ENCODE peak calls at places on chromosomes 13 and 19, in eight cellular contexts. M is tibial nerve, F is ovary, E is HepG2, P is A549, X is stomach, U is suprapubic skin, V is transverse colon. J is an unnamed sample.

GRCh38 chr19:53183146-53183545 is 10.0 kb downstream of the ZNF665 start:
- DNase-seq in M (no peak), F (no peak), E (no peak), P (no peak), X (no peak), U (no peak), V (no peak), J (no peak)

GRCh38 chr13:23069571-23069970 is 111.2 kb upstream of the SGCG start:
- DNase-seq in M (no peak), F (no peak), E (no peak), P (no peak), X (no peak), U (no peak), V (no peak), J (no peak)

GRCh38 chr13:111975539-111976473 is 91.1 kb upstream of the SOX1 start:
- DNase-seq in M (no peak), F (no peak), E (no peak), P (no peak), X (no peak), U (no peak), V (no peak), J (no peak)

GRCh38 chr13:33275916-33276315 is 9.6 kb downstream of the STARD13 start:
- DNase-seq in M (no peak), F (no peak), E (no peak), P (no peak), X (no peak), U (no peak), V (no peak), J (no peak)

GRCh38 chr13:44853641-44854040 is 135.6 kb downstream of the NUFIP1 start:
- DNase-seq in M (no peak), F (no peak), E (peak), P (peak), X (peak), U (no peak), V (peak), J (no peak)

GRCh38 chr19:42424345-42424707 is 2.9 kb downstream of the LIPE start:
- DNase-seq in M (no peak), F (no peak), E (no peak), P (no peak), X (no peak), U (no peak), V (no peak), J (no peak)

GRCh38 chr13:33479066-33479465 is 193.5 kb upstream of the STARD13 start:
- DNase-seq in M (no peak), F (no peak), E (no peak), P (no peak), X (no peak), U (no peak), V (no peak), J (no peak)

GRCh38 chr13:49220035-49220855 is at the start of gene MLNR:
- DNase-seq in M (no peak), F (peak), E (peak), P (peak), X (no peak), U (no peak), V (no peak), J (peak)

GRCh38 chr19:12789904-12790619 is 1.2 kb upstream of the JUNB start:
- DNase-seq in M (peak), F (peak), E (peak), P (peak), X (peak), U (peak), V (peak), J (peak)

GRCh38 chr19:39778763-39779162 is at the start of gene LEUTX:
- DNase-seq in M (no peak), F (no peak), E (no peak), P (no peak), X (no peak), U (no peak), V (no peak), J (no peak)

GRCh38 chr19:6357174-6357573 is 4.2 kb upstream of the CLPP start:
- DNase-seq in M (no peak), F (no peak), E (no peak), P (no peak), X (no peak), U (no peak), V (no peak), J (no peak)

GRCh38 chr13:63408227-63409202 is 1992.9 kb upstream of the PCDH20 start:
- DNase-seq in M (no peak), F (no peak), E (no peak), P (no peak), X (no peak), U (no peak), V (no peak), J (no peak)

GRCh38 chr13:44407891-44408290 is 34.3 kb downstream of the SERP2 start:
- DNase-seq in M (no peak), F (no peak), E (no peak), P (peak), X (no peak), U (no peak), V (no peak), J (no peak)

GRCh38 chr13:28503182-28503980 is 8.5 kb upstream of the FLT1 start:
- DNase-seq in M (no peak), F (no peak), E (no peak), P (no peak), X (no peak), U (no peak), V (no peak), J (no peak)

GRCh38 chr13:28501547-28501946 is 6.6 kb upstream of the FLT1 start:
- DNase-seq in M (no peak), F (no peak), E (no peak), P (no peak), X (no peak), U (no peak), V (no peak), J (peak)

GRCh38 chr13:28510066-28510465 is 15.1 kb upstream of the FLT1 start:
- DNase-seq in M (no peak), F (no peak), E (no peak), P (no peak), X (no peak), U (no peak), V (no peak), J (no peak)

GRCh38 chr13:28505543-28506135 is 10.7 kb upstream of the FLT1 start:
- DNase-seq in M (no peak), F (no peak), E (no peak), P (no peak), X (no peak), U (no peak), V (no peak), J (no peak)
- TF ChIP-seq EP300 in M (no peak), F (no peak), E (no peak), P (no peak), X (no peak), U (no peak), V (no peak), J (no peak)

GRCh38 chr19:50330365-50331078 is 1.3 kb upstream of the KCNC3 start:
- DNase-seq in M (peak), F (peak), E (peak), P (peak), X (peak), U (no peak), V (peak), J (peak)
- TF ChIP-seq POLR2A in M (no peak), F (no peak), E (no peak), P (peak), X (no peak), U (no peak), V (no peak), J (no peak)

GRCh38 chr19:45497791-45498190 is 452 bp upstream of the PPM1N start:
- DNase-seq in M (no peak), F (no peak), E (no peak), P (no peak), X (no peak), U (no peak), V (no peak), J (no peak)
- H3K4me3 ChIP-seq in M (no peak), F (no peak), E (peak), P (no peak), X (no peak), U (no peak), V (no peak), J (no peak)

DNA sequence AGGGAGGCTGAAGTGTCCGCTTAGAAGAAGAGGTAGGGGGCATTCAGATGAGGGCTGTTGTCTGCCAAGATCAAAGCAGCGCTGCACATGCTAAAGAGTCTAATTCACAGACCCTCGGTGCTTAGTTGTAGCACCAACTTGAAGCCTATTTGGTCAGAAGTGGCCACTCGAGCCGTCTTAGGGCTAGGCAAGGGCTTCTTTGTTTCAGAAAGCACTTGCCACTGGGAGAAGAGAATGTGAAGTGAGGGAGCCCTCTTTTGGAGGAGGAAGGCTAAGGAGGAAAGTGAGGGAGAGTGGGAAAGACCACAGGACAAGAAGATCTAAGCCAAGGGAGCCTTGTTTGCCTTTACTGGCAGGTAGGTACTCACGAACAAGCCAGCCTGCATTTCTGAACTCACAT is 313.4 kb upstream of the TMTC4 start:
- DNase-seq in M (no peak), F (no peak), E (no peak), P (peak), X (no peak), U (no peak), V (no peak), J (no peak)
- TF ChIP-seq EP300 in M (no peak), F (no peak), E (no peak), P (no peak), X (no peak), U (no peak), V (no peak), J (no peak)

GRCh38 chr19:13846533-13847032 is 30.4 kb upstream of the NANOS3 start:
- DNase-seq in M (peak), F (peak), E (peak), P (peak), X (peak), U (peak), V (peak), J (peak)

GRCh38 chr19:13848811-13849241 is 28.1 kb upstream of the NANOS3 start:
- DNase-seq in M (no peak), F (no peak), E (no peak), P (peak), X (no peak), U (no peak), V (no peak), J (no peak)

GRCh38 chr19:13847033-13847899 is 29.7 kb upstream of the NANOS3 start:
- DNase-seq in M (peak), F (peak), E (peak), P (peak), X (peak), U (peak), V (peak), J (peak)

GRCh38 chr19:13849277-13849676 is 27.7 kb upstream of the NANOS3 start:
- DNase-seq in M (no peak), F (no peak), E (no peak), P (no peak), X (no peak), U (peak), V (no peak), J (no peak)

GRCh38 chr19:13847900-13848677 is 28.8 kb upstream of the NANOS3 start:
- DNase-seq in M (no peak), F (no peak), E (no peak), P (no peak), X (no peak), U (no peak), V (no peak), J (no peak)
- TF ChIP-seq POLR2A in M (no peak), F (peak), E (no peak), P (no peak), X (no peak), U (no peak), V (peak), J (no peak)

DNA sequence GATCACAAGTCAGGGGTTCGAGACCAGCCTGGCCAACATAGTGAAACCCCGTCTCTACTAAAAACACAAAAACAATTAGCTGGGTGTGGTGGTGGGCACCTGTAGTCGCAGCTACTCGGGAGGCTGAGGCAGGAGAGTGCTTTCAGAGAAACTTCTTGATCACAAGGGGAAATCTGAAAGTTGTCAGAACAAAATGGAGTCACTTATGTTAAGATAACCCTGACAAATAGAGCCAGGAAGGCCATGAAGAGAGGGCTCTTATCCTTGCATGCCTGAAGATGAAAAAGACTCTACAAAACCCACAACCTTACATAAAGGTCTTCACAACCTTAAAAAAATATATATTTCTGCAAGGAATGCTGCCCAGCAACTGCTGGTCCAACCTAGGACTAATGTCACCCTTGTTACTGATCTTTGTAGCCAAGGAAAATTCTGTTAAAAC is 1.2 kb downstream of the CARD8 start:
- DNase-seq in M (no peak), F (no peak), E (no peak), P (no peak), X (no peak), U (no peak), V (no peak), J (no peak)
- H3K4me3 ChIP-seq in M (peak), F (peak), E (no peak), P (no peak), X (peak), U (peak), V (no peak), J (no peak)

DNA sequence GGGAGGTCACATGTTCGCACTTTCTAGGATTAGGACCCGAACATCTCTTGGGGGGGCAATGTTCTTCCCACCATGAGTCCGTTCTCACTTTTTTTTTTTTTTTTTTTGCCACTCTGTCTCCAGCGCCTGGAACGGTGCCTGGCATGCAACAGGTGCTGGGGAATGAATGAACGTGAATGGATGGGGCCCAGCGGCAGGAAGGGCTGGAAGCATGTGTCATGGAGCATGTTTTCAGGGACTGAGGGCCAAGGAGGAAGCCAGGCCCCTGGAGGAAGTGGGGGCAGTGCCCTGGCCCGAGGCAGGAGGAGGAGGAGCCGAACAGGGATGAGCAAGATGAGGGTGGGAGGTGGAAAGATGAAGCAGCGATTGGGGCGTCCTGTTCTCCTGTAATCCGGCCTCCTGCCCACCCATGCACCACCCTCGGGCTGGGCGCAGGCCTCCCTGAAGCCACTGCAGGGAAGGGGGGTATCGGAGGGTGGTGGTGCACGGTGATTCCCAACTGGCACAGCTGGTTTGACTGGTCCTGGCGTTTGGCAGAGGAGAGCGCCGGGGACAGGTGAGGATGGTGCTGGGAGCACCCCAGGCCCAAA is 8.8 kb upstream of the SULT2B1 start:
- DNase-seq in M (no peak), F (no peak), E (no peak), P (peak), X (peak), U (no peak), V (peak), J (no peak)
- TF ChIP-seq EP300 in M (no peak), F (no peak), E (no peak), P (no peak), X (no peak), U (no peak), V (no peak), J (no peak)

DNA sequence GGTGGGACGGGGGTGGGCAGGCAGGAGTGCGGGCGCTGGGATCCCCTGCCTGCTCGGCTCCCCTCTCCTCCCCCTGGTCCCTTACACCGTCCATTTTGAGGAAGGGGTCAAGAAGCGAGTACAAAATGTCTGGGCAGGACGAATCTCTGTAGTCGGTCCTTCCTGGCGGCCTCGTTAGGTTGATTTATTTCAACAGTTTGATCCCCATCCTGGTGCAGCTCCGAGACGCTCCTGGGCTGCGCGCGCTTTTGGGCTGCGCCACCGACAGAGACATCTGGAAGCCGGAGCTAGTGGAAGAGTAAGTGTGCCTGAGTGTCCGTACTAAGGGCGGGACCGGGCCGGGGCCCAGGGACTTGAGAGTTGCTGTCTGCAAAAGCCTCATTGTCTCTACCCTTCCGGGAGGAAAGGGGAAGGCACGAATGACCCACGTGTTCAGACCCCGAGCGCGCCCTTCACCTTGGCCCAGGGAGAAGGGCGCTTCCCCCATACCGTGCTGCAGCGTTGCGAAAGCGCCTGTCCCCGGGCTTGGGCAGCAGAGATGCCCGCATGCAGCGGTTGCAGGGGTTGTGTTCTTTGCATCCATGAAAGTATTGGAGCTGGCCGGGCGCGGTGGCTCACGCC is 1.8 kb downstream of the ZNF114 start:
- DNase-seq in M (no peak), F (peak), E (peak), P (peak), X (no peak), U (peak), V (peak), J (peak)
- TF ChIP-seq POLR2A in M (no peak), F (no peak), E (peak), P (no peak), X (no peak), U (no peak), V (no peak), J (no peak)

DNA sequence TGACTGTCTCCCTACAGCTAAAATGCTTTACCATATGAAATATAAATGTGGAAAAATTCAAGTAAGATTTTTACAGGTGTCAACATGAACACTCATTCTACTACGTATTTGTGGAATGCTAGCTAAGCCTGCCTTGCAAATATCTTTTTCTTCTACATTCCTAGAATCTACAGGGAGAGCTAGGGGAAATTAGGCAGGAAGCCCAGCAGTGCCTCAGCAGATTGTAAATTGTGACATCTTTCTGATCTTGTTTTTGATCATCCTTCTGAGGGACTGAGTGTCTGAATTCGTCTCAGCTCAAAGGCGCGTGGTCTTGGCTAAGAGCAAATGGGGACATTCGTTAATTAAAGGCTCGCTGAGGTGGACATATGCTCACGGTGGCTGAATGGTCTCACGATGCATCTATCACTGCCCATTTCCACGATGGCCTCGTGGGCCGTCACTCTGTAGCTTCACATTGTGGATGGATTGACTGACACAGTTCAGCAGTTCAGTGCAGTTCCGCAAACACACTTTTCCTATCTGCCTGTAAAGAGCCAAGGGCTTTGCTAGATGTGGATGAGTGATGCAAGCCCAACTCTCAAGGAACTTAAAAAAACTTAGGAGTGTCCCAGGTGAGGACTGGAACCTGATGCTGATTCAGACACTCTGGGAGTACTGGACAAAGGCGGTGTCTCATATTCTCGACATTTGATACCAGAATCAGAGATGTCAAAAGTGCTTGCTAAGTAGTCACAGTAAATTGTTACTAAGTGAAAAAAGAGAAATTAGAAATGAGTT is 562.5 kb downstream of the EFNB2 start:
- DNase-seq in M (no peak), F (no peak), E (no peak), P (no peak), X (no peak), U (no peak), V (no peak), J (no peak)
- H3K4me3 ChIP-seq in M (no peak), F (no peak), E (no peak), P (no peak), X (no peak), U (no peak), V (no peak), J (no peak)